ENCODE peak calls at places on chromosomes 7 and 10, in eight cellular contexts. One of them, this sample, is unnamed.

GRCh38 chr10:84194424-84195043 is at the start of gene CDHR1:
- DNase-seq in lower leg skin: no peak
- DNase-seq in CD8-positive, alpha-beta T cell: peak; percentile 43
- DNase-seq in CD4-positive, CD25-positive, alpha-beta regulatory T cell: peak; percentile 7
- DNase-seq in heart left ventricle: peak; percentile 21
- DNase-seq in AG04450: no peak
- DNase-seq in ovary: no peak
- DNase-seq in cardiac muscle cell: peak; percentile 57
- DNase-seq in this sample: peak; percentile 37

GRCh38 chr10:59290448-59290847 is 71.9 kb downstream of the FAM13C start:
- DNase-seq in lower leg skin: no peak
- DNase-seq in CD8-positive, alpha-beta T cell: no peak
- DNase-seq in CD4-positive, CD25-positive, alpha-beta regulatory T cell: no peak
- DNase-seq in heart left ventricle: no peak
- DNase-seq in AG04450: no peak
- DNase-seq in ovary: no peak
- DNase-seq in cardiac muscle cell: no peak
- DNase-seq in this sample: no peak

GRCh38 chr7:63023182-63023787 is 975.4 kb upstream of the ZNF722 start:
- DNase-seq in lower leg skin: no peak
- DNase-seq in CD8-positive, alpha-beta T cell: no peak
- DNase-seq in CD4-positive, CD25-positive, alpha-beta regulatory T cell: no peak
- DNase-seq in heart left ventricle: no peak
- DNase-seq in AG04450: no peak
- DNase-seq in ovary: no peak
- DNase-seq in cardiac muscle cell: no peak
- DNase-seq in this sample: no peak

GRCh38 chr7:142131439-142131838 is 19.9 kb downstream of the MGAM2 start:
- DNase-seq in lower leg skin: no peak
- DNase-seq in CD8-positive, alpha-beta T cell: no peak
- DNase-seq in CD4-positive, CD25-positive, alpha-beta regulatory T cell: no peak
- DNase-seq in heart left ventricle: no peak
- DNase-seq in AG04450: no peak
- DNase-seq in ovary: no peak
- DNase-seq in cardiac muscle cell: no peak
- DNase-seq in this sample: no peak

GRCh38 chr7:10940748-10941358 is 32.8 kb upstream of the PHF14 start:
- DNase-seq in lower leg skin: no peak
- DNase-seq in CD8-positive, alpha-beta T cell: no peak
- DNase-seq in CD4-positive, CD25-positive, alpha-beta regulatory T cell: peak; percentile 1
- DNase-seq in heart left ventricle: no peak
- DNase-seq in AG04450: no peak
- DNase-seq in ovary: no peak
- DNase-seq in cardiac muscle cell: no peak
- DNase-seq in this sample: no peak

GRCh38 chr10:132639470-132639869 is 101.9 kb downstream of the INPP5A start:
- DNase-seq in lower leg skin: no peak
- DNase-seq in CD8-positive, alpha-beta T cell: no peak
- DNase-seq in CD4-positive, CD25-positive, alpha-beta regulatory T cell: no peak
- DNase-seq in heart left ventricle: no peak
- DNase-seq in AG04450: no peak
- DNase-seq in ovary: no peak
- DNase-seq in cardiac muscle cell: no peak
- DNase-seq in this sample: no peak

GRCh38 chr10:86248062-86248461 is 118.5 kb downstream of the GRID1 start:
- DNase-seq in lower leg skin: no peak
- DNase-seq in CD8-positive, alpha-beta T cell: no peak
- DNase-seq in CD4-positive, CD25-positive, alpha-beta regulatory T cell: no peak
- DNase-seq in heart left ventricle: no peak
- DNase-seq in AG04450: no peak
- DNase-seq in ovary: no peak
- DNase-seq in cardiac muscle cell: no peak
- DNase-seq in this sample: no peak

GRCh38 chr10:12435348-12435747 is 86.0 kb downstream of the CAMK1D start:
- DNase-seq in lower leg skin: no peak
- DNase-seq in CD8-positive, alpha-beta T cell: no peak
- DNase-seq in CD4-positive, CD25-positive, alpha-beta regulatory T cell: no peak
- DNase-seq in heart left ventricle: no peak
- DNase-seq in AG04450: no peak
- DNase-seq in ovary: no peak
- DNase-seq in cardiac muscle cell: no peak
- DNase-seq in this sample: no peak

GRCh38 chr10:62681211-62681940 is 123.1 kb upstream of the ADO start:
- DNase-seq in lower leg skin: no peak
- DNase-seq in CD8-positive, alpha-beta T cell: peak; percentile 31
- DNase-seq in CD4-positive, CD25-positive, alpha-beta regulatory T cell: no peak
- DNase-seq in heart left ventricle: no peak
- DNase-seq in AG04450: no peak
- DNase-seq in ovary: no peak
- DNase-seq in cardiac muscle cell: peak; percentile 42
- DNase-seq in this sample: no peak

GRCh38 chr7:43511029-43511428 is 71.9 kb upstream of the STK17A start:
- DNase-seq in lower leg skin: no peak
- DNase-seq in CD8-positive, alpha-beta T cell: no peak
- DNase-seq in CD4-positive, CD25-positive, alpha-beta regulatory T cell: no peak
- DNase-seq in heart left ventricle: no peak
- DNase-seq in AG04450: no peak
- DNase-seq in ovary: no peak
- DNase-seq in cardiac muscle cell: no peak
- DNase-seq in this sample: no peak

GRCh38 chr10:33974976-33975478 is 640.6 kb upstream of the NRP1 start:
- DNase-seq in lower leg skin: no peak
- DNase-seq in CD8-positive, alpha-beta T cell: no peak
- DNase-seq in CD4-positive, CD25-positive, alpha-beta regulatory T cell: no peak
- DNase-seq in heart left ventricle: no peak
- DNase-seq in AG04450: no peak
- DNase-seq in ovary: no peak
- DNase-seq in cardiac muscle cell: no peak
- DNase-seq in this sample: no peak

GRCh38 chr7:142754681-142755575 is 5.7 kb downstream of the PRSS1 start:
- DNase-seq in lower leg skin: no peak
- DNase-seq in CD8-positive, alpha-beta T cell: no peak
- DNase-seq in CD4-positive, CD25-positive, alpha-beta regulatory T cell: no peak
- DNase-seq in heart left ventricle: no peak
- DNase-seq in AG04450: no peak
- DNase-seq in ovary: no peak
- DNase-seq in cardiac muscle cell: no peak
- DNase-seq in this sample: no peak

GRCh38 chr7:17680026-17680425 is 260.3 kb downstream of the SNX13 start:
- DNase-seq in lower leg skin: peak; percentile 88
- DNase-seq in CD8-positive, alpha-beta T cell: no peak
- DNase-seq in CD4-positive, CD25-positive, alpha-beta regulatory T cell: no peak
- DNase-seq in heart left ventricle: no peak
- DNase-seq in AG04450: peak; percentile 59
- DNase-seq in ovary: no peak
- DNase-seq in cardiac muscle cell: peak; percentile 59
- DNase-seq in this sample: peak; percentile 53

GRCh38 chr10:80684217-80684616 is 146.5 kb downstream of the SH2D4B start:
- DNase-seq in lower leg skin: no peak
- DNase-seq in CD8-positive, alpha-beta T cell: no peak
- DNase-seq in CD4-positive, CD25-positive, alpha-beta regulatory T cell: no peak
- DNase-seq in heart left ventricle: no peak
- DNase-seq in AG04450: no peak
- DNase-seq in ovary: no peak
- DNase-seq in cardiac muscle cell: peak; percentile 43
- DNase-seq in this sample: no peak

GRCh38 chr7:105188201-105188600 is 174.2 kb downstream of the KMT2E start:
- DNase-seq in lower leg skin: no peak
- DNase-seq in CD8-positive, alpha-beta T cell: no peak
- DNase-seq in CD4-positive, CD25-positive, alpha-beta regulatory T cell: no peak
- DNase-seq in heart left ventricle: no peak
- DNase-seq in AG04450: no peak
- DNase-seq in ovary: no peak
- DNase-seq in cardiac muscle cell: no peak
- DNase-seq in this sample: no peak

GRCh38 chr7:110940756-110941155 is 150.2 kb upstream of the LRRN3 start:
- DNase-seq in lower leg skin: no peak
- DNase-seq in CD8-positive, alpha-beta T cell: no peak
- DNase-seq in CD4-positive, CD25-positive, alpha-beta regulatory T cell: no peak
- DNase-seq in heart left ventricle: no peak
- DNase-seq in AG04450: no peak
- DNase-seq in ovary: no peak
- DNase-seq in cardiac muscle cell: no peak
- DNase-seq in this sample: no peak

GRCh38 chr10:100482834-100483185 is 20.0 kb downstream of the WNT8B start:
- DNase-seq in lower leg skin: no peak
- DNase-seq in CD8-positive, alpha-beta T cell: no peak
- DNase-seq in CD4-positive, CD25-positive, alpha-beta regulatory T cell: no peak
- DNase-seq in heart left ventricle: no peak
- DNase-seq in AG04450: no peak
- DNase-seq in ovary: no peak
- DNase-seq in cardiac muscle cell: peak; percentile 3
- DNase-seq in this sample: no peak

GRCh38 chr10:100487529-100487928 is 24.7 kb downstream of the WNT8B start:
- DNase-seq in lower leg skin: no peak
- DNase-seq in CD8-positive, alpha-beta T cell: no peak
- DNase-seq in CD4-positive, CD25-positive, alpha-beta regulatory T cell: no peak
- DNase-seq in heart left ventricle: no peak
- DNase-seq in AG04450: no peak
- DNase-seq in ovary: no peak
- DNase-seq in cardiac muscle cell: no peak
- DNase-seq in this sample: no peak

GRCh38 chr10:100485841-100486495 is 23.2 kb downstream of the WNT8B start:
- DNase-seq in lower leg skin: no peak
- DNase-seq in CD8-positive, alpha-beta T cell: no peak
- DNase-seq in CD4-positive, CD25-positive, alpha-beta regulatory T cell: no peak
- DNase-seq in heart left ventricle: no peak
- DNase-seq in AG04450: no peak
- DNase-seq in ovary: no peak
- DNase-seq in cardiac muscle cell: no peak
- DNase-seq in this sample: no peak

GRCh38 chr10:100483876-100484666 is 21.3 kb downstream of the WNT8B start:
- DNase-seq in lower leg skin: no peak
- DNase-seq in CD8-positive, alpha-beta T cell: no peak
- DNase-seq in CD4-positive, CD25-positive, alpha-beta regulatory T cell: no peak
- DNase-seq in heart left ventricle: no peak
- DNase-seq in AG04450: no peak
- DNase-seq in ovary: no peak
- DNase-seq in cardiac muscle cell: no peak
- DNase-seq in this sample: no peak

GRCh38 chr10:100485336-100485735 is 22.5 kb downstream of the WNT8B start:
- DNase-seq in lower leg skin: no peak
- DNase-seq in CD8-positive, alpha-beta T cell: no peak
- DNase-seq in CD4-positive, CD25-positive, alpha-beta regulatory T cell: no peak
- DNase-seq in heart left ventricle: no peak
- DNase-seq in AG04450: no peak
- DNase-seq in ovary: no peak
- DNase-seq in cardiac muscle cell: no peak
- DNase-seq in this sample: no peak
- H3K4me3 ChIP-seq in lower leg skin: no peak overlapping the region
- H3K4me3 ChIP-seq in CD8-positive, alpha-beta T cell: no peak overlapping the region
- H3K4me3 ChIP-seq in CD4-positive, CD25-positive, alpha-beta regulatory T cell: no peak overlapping the region
- H3K4me3 ChIP-seq in heart left ventricle: no peak overlapping the region
- H3K4me3 ChIP-seq in AG04450: no peak overlapping the region
- H3K4me3 ChIP-seq in ovary: no peak overlapping the region
- H3K4me3 ChIP-seq in cardiac muscle cell: no peak overlapping the region
- H3K4me3 ChIP-seq in this sample: no peak overlapping the region

GRCh38 chr10:103583871-103584215 is 90.3 kb downstream of the NEURL1 start:
- DNase-seq in lower leg skin: no peak
- DNase-seq in CD8-positive, alpha-beta T cell: peak; percentile 2
- DNase-seq in CD4-positive, CD25-positive, alpha-beta regulatory T cell: no peak
- DNase-seq in heart left ventricle: no peak
- DNase-seq in AG04450: no peak
- DNase-seq in ovary: no peak
- DNase-seq in cardiac muscle cell: no peak
- DNase-seq in this sample: no peak
- H3K4me3 ChIP-seq in lower leg skin: no peak overlapping the region
- H3K4me3 ChIP-seq in CD8-positive, alpha-beta T cell: peak overlapping the region; percentile 76
- H3K4me3 ChIP-seq in CD4-positive, CD25-positive, alpha-beta regulatory T cell: peak overlapping the region; percentile 95
- H3K4me3 ChIP-seq in heart left ventricle: peak overlapping the region; percentile 47
- H3K4me3 ChIP-seq in AG04450: no peak overlapping the region
- H3K4me3 ChIP-seq in ovary: peak overlapping the region; percentile 38
- H3K4me3 ChIP-seq in cardiac muscle cell: no peak overlapping the region
- H3K4me3 ChIP-seq in this sample: no peak overlapping the region

GRCh38 chr10:78231327-78231726 is 197.7 kb downstream of the RPS24 start:
- DNase-seq in lower leg skin: no peak
- DNase-seq in CD8-positive, alpha-beta T cell: no peak
- DNase-seq in CD4-positive, CD25-positive, alpha-beta regulatory T cell: no peak
- DNase-seq in heart left ventricle: no peak
- DNase-seq in AG04450: no peak
- DNase-seq in ovary: no peak
- DNase-seq in cardiac muscle cell: no peak
- DNase-seq in this sample: no peak
- H3K4me3 ChIP-seq in lower leg skin: no peak overlapping the region
- H3K4me3 ChIP-seq in CD8-positive, alpha-beta T cell: no peak overlapping the region
- H3K4me3 ChIP-seq in CD4-positive, CD25-positive, alpha-beta regulatory T cell: no peak overlapping the region
- H3K4me3 ChIP-seq in heart left ventricle: no peak overlapping the region
- H3K4me3 ChIP-seq in AG04450: no peak overlapping the region
- H3K4me3 ChIP-seq in ovary: no peak overlapping the region
- H3K4me3 ChIP-seq in cardiac muscle cell: no peak overlapping the region
- H3K4me3 ChIP-seq in this sample: no peak overlapping the region

DNA sequence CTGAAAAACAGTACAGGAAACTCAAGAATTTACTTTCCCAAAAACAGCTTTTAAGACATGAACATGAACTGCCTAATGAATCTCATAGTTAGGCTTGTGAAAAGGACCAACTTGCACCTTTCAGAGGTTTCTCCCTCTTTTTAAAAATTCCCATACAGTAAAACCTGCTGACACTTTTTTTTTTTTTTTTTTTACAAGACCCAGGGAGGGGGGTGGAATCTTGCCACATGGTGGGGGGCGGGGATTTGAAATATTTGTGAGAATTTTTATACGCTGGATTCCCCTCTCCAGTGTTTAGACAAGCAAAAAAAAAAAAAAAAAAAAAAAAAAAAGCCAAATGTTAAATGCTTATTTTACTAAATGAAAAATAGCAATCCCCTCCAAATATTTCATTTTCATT is 57.4 kb downstream of the HIBADH start:
- DNase-seq in lower leg skin: no peak
- DNase-seq in CD8-positive, alpha-beta T cell: no peak
- DNase-seq in CD4-positive, CD25-positive, alpha-beta regulatory T cell: no peak
- DNase-seq in heart left ventricle: no peak
- DNase-seq in AG04450: no peak
- DNase-seq in ovary: no peak
- DNase-seq in cardiac muscle cell: no peak
- DNase-seq in this sample: no peak
- H3K4me3 ChIP-seq in lower leg skin: no peak overlapping the region
- H3K4me3 ChIP-seq in CD8-positive, alpha-beta T cell: no peak overlapping the region
- H3K4me3 ChIP-seq in CD4-positive, CD25-positive, alpha-beta regulatory T cell: no peak overlapping the region
- H3K4me3 ChIP-seq in heart left ventricle: no peak overlapping the region
- H3K4me3 ChIP-seq in AG04450: no peak overlapping the region
- H3K4me3 ChIP-seq in ovary: no peak overlapping the region
- H3K4me3 ChIP-seq in cardiac muscle cell: no peak overlapping the region
- H3K4me3 ChIP-seq in this sample: no peak overlapping the region

GRCh38 chr10:45000138-45000763 is 472 bp upstream of the ZNF22 start:
- DNase-seq in lower leg skin: peak; percentile 85
- DNase-seq in CD8-positive, alpha-beta T cell: no peak
- DNase-seq in CD4-positive, CD25-positive, alpha-beta regulatory T cell: no peak
- DNase-seq in heart left ventricle: peak; percentile 89
- DNase-seq in AG04450: no peak
- DNase-seq in ovary: peak; percentile 61
- DNase-seq in cardiac muscle cell: no peak
- DNase-seq in this sample: peak; percentile 39
- H3K4me3 ChIP-seq in lower leg skin: peak overlapping the region; percentile 53
- H3K4me3 ChIP-seq in CD8-positive, alpha-beta T cell: peak overlapping the region; percentile 65
- H3K4me3 ChIP-seq in CD4-positive, CD25-positive, alpha-beta regulatory T cell: peak overlapping the region; percentile 67
- H3K4me3 ChIP-seq in heart left ventricle: peak overlapping the region; percentile 76
- H3K4me3 ChIP-seq in AG04450: peak overlapping the region; percentile 57
- H3K4me3 ChIP-seq in ovary: peak overlapping the region; percentile 64
- H3K4me3 ChIP-seq in cardiac muscle cell: peak overlapping the region; percentile 51
- H3K4me3 ChIP-seq in this sample: peak overlapping the region; percentile 52